ENCODE peak calls at places on chromosomes 12 and 14, in seven cellular contexts. W is IMR-90, X is left ventricle myocardium inferior, M is BJ, Q is foreskin fibroblast, C is fibroblast of mammary gland, T is right atrium auricular region. Z is an unnamed sample.
A peak's percentile ranks its signal among the peaks of the same experiment; 100 is the strongest.

GRCh38 chr14:95332641-95333040 is 12.9 kb upstream of the CLMN start:
- DNase-seq in W (no peak), X (no peak), M (no peak), Q (no peak), C (no peak), T (no peak), Z (no peak)

GRCh38 chr12:92995258-92995905 is 66.3 kb upstream of the EEA1 start:
- DNase-seq in W (no peak), X (no peak), M (no peak), Q (no peak), C (no peak), T (no peak), Z (no peak)

GRCh38 chr14:31429791-31430190 is 9.4 kb upstream of the HEATR5A start:
- DNase-seq in W (no peak), X (no peak), M (no peak), Q (no peak), C (no peak), T (no peak), Z (no peak)

GRCh38 chr12:64790166-64790565 is 31.0 kb upstream of the GNS start:
- DNase-seq in W (no peak), X (no peak), M (no peak), Q (no peak), C (no peak), T (no peak), Z (no peak)

GRCh38 chr12:18643673-18644072 is 94.1 kb downstream of the PLCZ1 start:
- DNase-seq in W (peak; percentile 86), X (no peak), M (no peak), Q (peak; percentile 42), C (peak; percentile 70), T (no peak), Z (peak; percentile 74)

GRCh38 chr12:101570022-101570421 is 24.7 kb upstream of the MYBPC1 start:
- DNase-seq in W (peak; percentile 63), X (no peak), M (peak; percentile 4), Q (no peak), C (peak; percentile 31), T (no peak), Z (peak; percentile 42)

GRCh38 chr12:101747695-101748094 is 8.4 kb upstream of the SYCP3 start:
- DNase-seq in W (no peak), X (no peak), M (no peak), Q (no peak), C (no peak), T (no peak), Z (no peak)

GRCh38 chr12:5494343-5494742 is 62.4 kb downstream of the NTF3 start:
- DNase-seq in W (no peak), X (no peak), M (no peak), Q (no peak), C (no peak), T (no peak), Z (no peak)

GRCh38 chr14:96286251-96286650 is 30.2 kb downstream of the BDKRB1 start:
- DNase-seq in W (no peak), X (no peak), M (no peak), Q (no peak), C (no peak), T (no peak), Z (no peak)

GRCh38 chr12:88471641-88472040 is 108.6 kb downstream of the KITLG start:
- DNase-seq in W (peak; percentile 77), X (no peak), M (peak; percentile 29), Q (peak; percentile 64), C (peak; percentile 95), T (no peak), Z (peak; percentile 32)

GRCh38 chr14:89644641-89645040 is 227.6 kb upstream of the FOXN3 start:
- DNase-seq in W (no peak), X (no peak), M (no peak), Q (no peak), C (no peak), T (no peak), Z (no peak)

GRCh38 chr14:105864651-105865265 is 338.4 kb downstream of the TMEM121 start:
- DNase-seq in W (no peak), X (peak; percentile 6), M (no peak), Q (no peak), C (no peak), T (no peak), Z (no peak)

GRCh38 chr12:75984577-75985182 is 46.9 kb downstream of the PHLDA1 start:
- DNase-seq in W (no peak), X (no peak), M (no peak), Q (no peak), C (no peak), T (no peak), Z (no peak)

GRCh38 chr14:35409595-35409994 is 5.0 kb upstream of the NFKBIA start:
- DNase-seq in W (no peak), X (no peak), M (no peak), Q (no peak), C (no peak), T (no peak), Z (no peak)

GRCh38 chr12:75812341-75813018 is 219.1 kb downstream of the PHLDA1 start:
- DNase-seq in W (peak; percentile 88), X (no peak), M (peak; percentile 63), Q (peak; percentile 86), C (peak; percentile 94), T (no peak), Z (peak; percentile 79)

GRCh38 chr12:106281056-106281782 is 21.3 kb upstream of the TCP11L2 start:
- DNase-seq in W (no peak), X (no peak), M (no peak), Q (no peak), C (no peak), T (no peak), Z (no peak)

GRCh38 chr14:58663494-58664111 is 25.8 kb downstream of the DACT1 start:
- DNase-seq in W (peak; percentile 90), X (no peak), M (peak; percentile 62), Q (peak; percentile 40), C (peak; percentile 47), T (no peak), Z (peak; percentile 80)

GRCh38 chr12:97203408-97203807 is 259.2 kb upstream of the RMST start:
- DNase-seq in W (no peak), X (no peak), M (no peak), Q (no peak), C (no peak), T (no peak), Z (no peak)

GRCh38 chr12:27914956-27915355 is 57.6 kb downstream of the PTHLH start:
- DNase-seq in W (no peak), X (no peak), M (no peak), Q (no peak), C (no peak), T (no peak), Z (no peak)

GRCh38 chr12:109439181-109439580 is 37.9 kb downstream of the KCTD10 start:
- DNase-seq in W (no peak), X (no peak), M (no peak), Q (no peak), C (no peak), T (no peak), Z (no peak)

DNA sequence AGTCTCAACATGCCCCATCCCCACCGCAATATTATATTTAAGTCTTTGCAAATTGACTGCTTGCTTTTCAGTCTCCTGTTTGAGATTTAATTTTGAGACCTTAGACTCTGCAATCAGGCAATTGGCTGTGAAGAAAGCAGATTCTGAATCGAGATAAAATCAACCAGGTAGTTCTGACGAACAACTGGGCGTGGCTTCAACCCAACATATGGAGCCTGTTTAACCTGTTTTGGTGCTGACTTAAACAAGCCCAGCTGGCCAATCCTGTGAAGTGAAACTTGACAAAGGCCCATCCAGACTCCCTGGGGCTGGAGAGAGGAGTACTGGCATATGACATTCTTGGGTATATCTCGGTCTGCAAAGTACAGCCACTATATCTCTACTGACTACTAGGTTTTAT is 9.8 kb upstream of the CIPC start:
- DNase-seq in W (no peak), X (no peak), M (no peak), Q (no peak), C (no peak), T (no peak), Z (no peak)
- H3K4me3 ChIP-seq in W (no peak overlapping the region), X (no peak overlapping the region), M (no peak overlapping the region), Q (no peak overlapping the region), C (no peak overlapping the region), T (no peak overlapping the region), Z (no peak overlapping the region)

GRCh38 chr14:71399057-71399487 is 491.8 kb downstream of the PCNX1 start:
- DNase-seq in W (peak; percentile 33), X (no peak), M (no peak), Q (no peak), C (no peak), T (no peak), Z (no peak)
- TF ChIP-seq CTCF in W (no peak), X (no peak), M (no peak), Q (no peak), C (no peak), T (no peak), Z (no peak)

DNA sequence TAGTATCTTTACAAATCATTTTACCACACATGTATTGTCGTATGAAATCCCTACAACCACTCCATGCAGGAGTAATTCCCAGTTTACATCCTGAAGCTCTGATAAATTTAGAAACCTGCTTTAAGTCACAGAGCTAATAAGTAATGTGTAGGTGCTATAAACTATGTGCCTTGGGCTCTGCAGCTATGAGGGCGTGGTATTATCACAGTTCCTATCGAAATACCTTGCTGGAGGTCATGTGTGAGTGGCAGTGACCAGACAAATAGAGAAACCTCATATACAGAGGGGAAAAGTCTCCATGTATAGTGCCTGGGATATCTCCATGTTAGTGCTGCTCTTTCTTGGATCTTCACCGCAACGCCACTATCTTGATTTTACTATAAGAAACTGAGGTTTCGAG is 898 bp upstream of the TBC1D15 start:
- DNase-seq in W (no peak), X (no peak), M (no peak), Q (no peak), C (no peak), T (no peak), Z (no peak)
- H3K4me3 ChIP-seq in W (no peak overlapping the region), X (peak overlapping the region; percentile 84), M (no peak overlapping the region), Q (no peak overlapping the region), C (no peak overlapping the region), T (no peak overlapping the region), Z (peak overlapping the region; percentile 77)

GRCh38 chr12:57772429-57773322 is at the start of gene EEF1AKMT3:
- DNase-seq in W (peak; percentile 35), X (peak; percentile 75), M (no peak), Q (peak; percentile 51), C (peak; percentile 47), T (no peak), Z (peak; percentile 56)

GRCh38 chr12:57770734-57771133 is 1.2 kb downstream of the METTL1 start:
- DNase-seq in W (no peak), X (no peak), M (no peak), Q (no peak), C (no peak), T (no peak), Z (no peak)

GRCh38 chr12:57769594-57769993 is 2.3 kb downstream of the METTL1 start:
- DNase-seq in W (no peak), X (no peak), M (no peak), Q (no peak), C (no peak), T (no peak), Z (no peak)

GRCh38 chr12:57771271-57771872 is 533 bp downstream of the METTL1 start:
- DNase-seq in W (peak; percentile 90), X (peak; percentile 86), M (no peak), Q (peak; percentile 89), C (peak; percentile 92), T (peak; percentile 90), Z (peak; percentile 93)

DNA sequence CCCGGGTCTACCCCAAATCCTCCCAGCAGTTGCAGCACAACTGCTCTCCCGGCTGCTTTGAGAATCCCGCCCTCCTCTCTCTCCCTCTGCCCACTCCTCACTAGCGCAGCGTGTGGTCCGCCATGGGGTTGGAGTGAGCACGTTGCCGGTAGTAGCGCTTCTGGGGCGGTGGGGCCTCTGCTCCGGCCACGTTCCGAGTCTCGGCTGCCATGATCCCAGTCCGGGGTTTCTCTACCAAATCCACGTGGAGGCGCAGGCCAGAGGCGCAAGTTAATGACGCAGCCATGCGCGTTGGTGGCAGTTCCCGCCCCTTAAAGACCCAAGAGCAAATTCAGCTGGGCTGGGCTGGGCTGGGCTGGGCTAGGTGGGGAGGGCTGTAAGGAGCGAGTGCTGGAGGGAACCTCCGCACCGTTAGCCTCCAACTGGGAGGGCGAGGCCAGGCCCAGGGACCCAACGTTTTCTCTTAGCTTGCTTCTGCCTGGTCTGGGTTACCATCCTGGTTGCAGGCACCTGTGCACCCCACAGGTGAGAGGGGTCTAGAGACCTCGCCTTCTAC is at the start of gene METTL1:
- DNase-seq in W (peak; percentile 97), X (peak; percentile 93), M (peak; percentile 82), Q (peak; percentile 96), C (peak; percentile 97), T (peak; percentile 97), Z (peak; percentile 97)
- TF ChIP-seq CTCF in W (no peak), X (no peak), M (no peak), Q (no peak), C (no peak), T (no peak), Z (no peak)

Z was measured in fibroblast of villous mesenchyme.